ENCODE peak calls at places on chromosomes 3 and 15, in five cellular contexts. M, X, W, Y and U are unnamed samples.

GRCh38 chr3:136954980-136955780 is 2.6 kb upstream of the IL20RB start:
- DNase-seq in M (no peak), X (no peak), W (no peak), Y (no peak), U (no peak)

GRCh38 chr3:64921666-64922065 is 233.9 kb upstream of the ADAMTS9 start:
- DNase-seq in M (no peak), X (no peak), W (no peak), Y (no peak), U (no peak)

GRCh38 chr3:175088981-175089380 is 229.8 kb downstream of the NAALADL2 start:
- DNase-seq in M (no peak), X (no peak), W (no peak), Y (no peak), U (no peak)

GRCh38 chr3:97823503-97824004 is 1.7 kb downstream of the CRYBG3 start:
- DNase-seq in M (no peak), X (no peak), W (no peak), Y (no peak), U (peak; percentile 20)

GRCh38 chr3:43768594-43768993 is 77.9 kb downstream of the ABHD5 start:
- DNase-seq in M (no peak), X (no peak), W (no peak), Y (no peak), U (peak; percentile 58)

GRCh38 chr3:163185721-163186350 is 1689.2 kb downstream of the OTOL1 start:
- DNase-seq in M (no peak), X (no peak), W (no peak), Y (no peak), U (no peak)

GRCh38 chr3:53082736-53083135 is 36.9 kb upstream of the SFMBT1 start:
- DNase-seq in M (peak; percentile 36), X (no peak), W (no peak), Y (no peak), U (no peak)

GRCh38 chr3:29385056-29385455 is 104.2 kb downstream of the RBMS3 start:
- DNase-seq in M (no peak), X (no peak), W (no peak), Y (no peak), U (no peak)

GRCh38 chr3:81041331-81041730 is 720.1 kb downstream of the GBE1 start:
- DNase-seq in M (no peak), X (no peak), W (no peak), Y (no peak), U (no peak)

GRCh38 chr15:40238927-40239591 is at the start of gene PAK6:
- DNase-seq in M (peak; percentile 41), X (no peak), W (no peak), Y (peak; percentile 33), U (peak; percentile 11)